ENCODE peak calls at places on chromosomes 6 and 20, in five cellular contexts. G is H1; D is activated CD8-positive, alpha-beta T cell treated with anti-CD3 and anti-CD28 coated beads for 36 hours; U is endothelial cell; R is CD14-positive monocyte. W is an unnamed sample.

GRCh38 chr6:35495258-35496035 is 1.4 kb downstream of the TEAD3 start:
- DNase-seq in G (no peak), D (no peak), U (no peak), R (no peak), W (peak; percentile 60)

GRCh38 chr6:127515234-127515793 is 3.8 kb downstream of the MTCL3 start:
- DNase-seq in G (peak; percentile 43), D (no peak), U (peak; percentile 51), R (no peak), W (no peak)

GRCh38 chr6:138410048-138410735 is 6.2 kb downstream of the HEBP2 start:
- DNase-seq in U (no peak), G (no peak), R (peak; percentile 76), D (no peak), W (no peak)

GRCh38 chr20:37383229-37383989 is 37.5 kb downstream of the SRC start:
- DNase-seq in D (peak; percentile 66), G (no peak), U (no peak), R (no peak), W (peak; percentile 26)

GRCh38 chr6:126307859-126308258 is 32.1 kb upstream of the CENPW start:
- DNase-seq in D (no peak), U (no peak), G (no peak), R (no peak), W (no peak)

GRCh38 chr20:8782804-8783203 is 286.1 kb upstream of the PLCB4 start:
- DNase-seq in U (no peak), D (no peak), G (no peak), R (no peak), W (no peak)

GRCh38 chr6:42756713-42757112 is 10.8 kb upstream of the TBCC start:
- DNase-seq in G (no peak), R (no peak), D (no peak), U (no peak), W (no peak)

GRCh38 chr6:45388328-45388727 is 10.6 kb upstream of the SUPT3H start:
- DNase-seq in D (no peak), R (no peak), U (no peak), G (no peak), W (no peak)

GRCh38 chr6:123529843-123530242 is 106.9 kb downstream of the TRDN start:
- DNase-seq in G (no peak), R (no peak), D (no peak), U (no peak), W (no peak)

GRCh38 chr6:110332281-110332680 is 25.9 kb downstream of the METTL24 start:
- DNase-seq in U (no peak), G (no peak), D (no peak), R (no peak), W (no peak)

GRCh38 chr20:13041574-13042457 is 33.0 kb downstream of the SPTLC3 start:
- DNase-seq in R (no peak), G (no peak), U (no peak), D (no peak), W (no peak)

GRCh38 chr20:11044561-11044960 is 370.8 kb upstream of the JAG1 start:
- DNase-seq in G (no peak), R (no peak), D (no peak), U (no peak), W (no peak)

GRCh38 chr6:134640975-134641429 is 308.9 kb downstream of the ALDH8A1 start:
- DNase-seq in G (peak; percentile 9), R (peak; percentile 94), D (peak; percentile 86), U (peak; percentile 75), W (no peak)

GRCh38 chr6:111799576-111800467 is 73.4 kb downstream of the FYN start:
- DNase-seq in D (no peak), R (no peak), U (no peak), G (no peak), W (no peak)
- TF ChIP-seq CTCF in D (no peak), R (no peak), U (no peak), G (peak; percentile 65), W (peak; percentile 37)

GRCh38 chr6:155174576-155175174 is 89.1 kb upstream of the CLDN20 start:
- DNase-seq in G (peak; percentile 54), R (no peak), U (peak; percentile 65), D (peak; percentile 79), W (no peak)

GRCh38 chr6:155182103-155182502 is 81.7 kb upstream of the CLDN20 start:
- DNase-seq in U (no peak), D (no peak), R (no peak), G (no peak), W (no peak)

GRCh38 chr6:155181498-155181897 is 82.3 kb upstream of the CLDN20 start:
- DNase-seq in G (no peak), R (no peak), U (no peak), D (no peak), W (no peak)

GRCh38 chr6:155183095-155183494 is 80.7 kb upstream of the CLDN20 start:
- DNase-seq in U (no peak), G (no peak), R (no peak), D (no peak), W (no peak)

DNA sequence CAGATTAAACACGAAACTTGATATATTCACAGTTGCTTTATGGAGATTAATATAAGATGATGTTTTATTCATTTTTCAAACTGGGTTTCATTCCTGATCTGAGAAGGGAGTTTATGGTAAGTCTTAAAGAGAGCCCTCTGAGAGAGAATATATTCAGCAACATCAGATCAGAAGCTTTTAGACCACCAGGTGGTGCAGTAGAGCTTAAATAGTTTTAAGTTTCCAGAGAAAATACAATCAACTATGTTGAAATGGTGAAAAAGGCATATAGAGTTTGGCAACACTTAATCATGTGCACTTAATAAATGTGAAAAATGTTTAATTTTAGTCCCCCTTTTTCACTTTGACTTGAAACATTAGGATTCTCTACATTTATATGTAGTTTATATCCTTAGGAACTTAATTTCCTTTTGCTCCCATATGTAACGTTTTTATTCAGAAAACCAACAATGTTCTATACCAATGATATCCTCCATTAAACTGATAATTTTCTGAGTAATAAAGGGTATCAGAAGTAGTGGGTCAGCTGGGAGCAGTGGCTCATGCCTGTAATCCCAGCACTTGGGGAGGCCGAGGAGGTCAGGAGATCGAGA is 86.3 kb upstream of the CLDN20 start:
- DNase-seq in R (no peak), D (peak; percentile 75), G (no peak), U (peak; percentile 59), W (no peak)
- TF ChIP-seq CTCF in R (peak; percentile 73), D (peak; percentile 71), G (peak; percentile 57), U (peak; percentile 62), W (peak; percentile 96)

GRCh38 chr6:155262655-155263054 is 1.2 kb upstream of the CLDN20 start:
- DNase-seq in D (no peak), U (no peak), R (no peak), G (no peak), W (no peak)

GRCh38 chr6:155263373-155264063 is at the start of gene CLDN20:
- DNase-seq in G (no peak), R (no peak), D (no peak), U (no peak), W (no peak)

GRCh38 chr6:155267411-155267810 is 3.6 kb downstream of the CLDN20 start:
- DNase-seq in R (no peak), D (no peak), G (no peak), U (no peak), W (no peak)

GRCh38 chr6:155264704-155265320 is 999 bp downstream of the CLDN20 start:
- DNase-seq in U (no peak), R (no peak), G (no peak), D (no peak), W (no peak)

GRCh38 chr6:155265843-155266535 is 2.2 kb downstream of the CLDN20 start:
- DNase-seq in U (no peak), R (no peak), D (no peak), G (no peak), W (no peak)
- TF ChIP-seq CTCF in U (no peak), R (no peak), D (no peak), G (peak; percentile 23), W (peak; percentile 33)

GRCh38 chr6:44003345-44004061 is 123.7 kb downstream of the MRPL14 start:
- DNase-seq in G (no peak), D (peak; percentile 58), U (peak; percentile 23), R (peak; percentile 45), W (peak; percentile 75)

GRCh38 chr6:44004136-44004535 is 123.1 kb downstream of the MRPL14 start:
- DNase-seq in U (no peak), G (no peak), D (no peak), R (no peak), W (no peak)

GRCh38 chr6:44002071-44002590 is 125.1 kb downstream of the MRPL14 start:
- DNase-seq in G (peak; percentile 53), R (peak; percentile 27), U (peak; percentile 18), D (peak; percentile 67), W (peak; percentile 72)

GRCh38 chr6:44001318-44001868 is 125.9 kb downstream of the MRPL14 start:
- DNase-seq in D (peak; percentile 71), G (peak; percentile 39), R (peak; percentile 51), U (no peak), W (peak; percentile 57)

DNA sequence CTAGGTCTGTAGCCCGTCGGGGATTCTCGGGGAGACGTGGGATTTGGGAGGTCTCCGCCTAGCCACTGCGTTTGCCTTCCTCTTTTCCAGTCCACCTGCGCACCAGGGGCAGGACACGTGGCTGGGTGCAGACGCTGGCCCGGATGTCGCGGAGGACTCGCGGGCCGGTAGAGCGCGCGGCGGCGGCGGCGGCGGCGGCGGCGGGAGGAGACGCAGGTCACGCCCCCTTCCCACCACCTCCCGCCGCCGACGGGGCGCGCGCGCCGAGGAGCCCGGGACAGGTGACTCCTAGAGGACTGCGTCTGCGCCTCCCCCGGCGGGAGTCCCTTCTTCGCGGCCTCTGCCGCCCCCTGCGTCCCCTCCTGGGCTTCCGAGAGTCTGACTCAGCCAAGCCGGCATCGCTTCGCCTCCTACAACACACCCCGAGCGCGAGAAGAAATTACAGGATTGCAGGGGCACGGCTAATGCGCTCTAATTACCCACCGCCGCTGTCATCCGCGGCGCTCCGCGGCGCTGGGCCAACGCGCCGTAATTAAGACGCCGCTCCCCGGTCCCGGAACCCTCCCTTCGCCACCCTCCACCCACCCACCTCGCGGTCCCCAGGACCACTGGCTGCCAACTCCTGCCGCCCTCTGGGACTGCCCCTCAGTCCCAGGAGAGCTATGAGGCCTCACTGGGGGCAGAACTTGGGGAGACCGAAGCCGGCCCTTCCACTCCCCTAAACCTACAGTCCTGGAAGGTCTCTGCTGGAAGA is 124.5 kb downstream of the MRPL14 start:
- DNase-seq in R (peak; percentile 76), U (peak; percentile 43), D (peak; percentile 85), G (peak; percentile 44), W (peak; percentile 89)
- TF ChIP-seq CTCF in R (no peak), U (no peak), D (no peak), G (peak; percentile 5), W (peak; percentile 66)

DNA sequence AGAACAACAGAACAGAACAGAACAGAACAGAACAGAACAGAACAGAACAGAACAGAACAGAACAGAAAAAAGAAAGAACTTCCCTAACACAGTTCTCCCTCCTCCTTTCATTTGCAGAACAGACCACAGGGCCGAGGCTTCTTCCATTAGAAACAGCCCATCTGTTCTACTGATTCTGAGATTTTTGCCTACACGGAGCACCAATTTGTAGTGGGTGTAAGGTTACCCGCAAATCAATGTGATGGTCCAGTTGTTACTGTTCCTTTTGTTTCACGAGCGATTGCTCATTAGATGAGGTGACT is 734 bp upstream of the OGFRL1 start:
- DNase-seq in U (no peak), G (no peak), R (no peak), D (no peak), W (no peak)
- TF ChIP-seq CTCF in U (no peak), G (no peak), R (no peak), D (no peak), W (no peak)

DNA sequence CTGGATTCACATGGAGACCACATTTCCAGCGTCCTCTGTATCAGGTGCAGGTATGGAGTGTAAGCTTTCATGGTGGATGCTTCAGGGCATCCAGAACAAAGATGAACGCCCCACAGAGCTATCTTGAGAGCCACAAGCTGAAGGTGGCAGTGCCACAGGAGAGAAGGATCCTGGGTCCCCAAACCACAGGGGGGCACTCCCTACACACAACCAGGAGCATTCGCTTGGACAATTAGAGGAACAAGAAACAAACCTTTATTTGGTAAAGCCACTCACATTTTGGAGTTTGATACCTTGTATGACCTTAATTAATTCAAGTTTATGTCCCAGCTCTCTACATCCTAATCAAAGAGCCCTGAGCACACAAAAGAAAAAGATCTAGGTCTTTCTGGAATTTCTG is 406.3 kb downstream of the PREX1 start:
- DNase-seq in G (no peak), R (no peak), U (no peak), D (no peak), W (no peak)
- TF ChIP-seq CTCF in G (no peak), R (no peak), U (no peak), D (no peak), W (no peak)